ENCODE peak calls at places on chromosomes 2 and 18, in five cellular contexts. C is CD4-positive, alpha-beta memory T cell; H is heart right ventricle; N is GM23248; P is left lung. G is an unnamed sample.
A peak's percentile ranks its signal among the peaks of the same experiment; 100 is the strongest.

GRCh38 chr2:144890828-144891227 is 370.9 kb upstream of the ZEB2 start:
- DNase-seq in P (no peak), C (no peak), H (no peak), N (peak; percentile 51), G (no peak)

GRCh38 chr18:49025426-49025766 is 74.6 kb upstream of the SMAD7 start:
- DNase-seq in N (no peak), H (no peak), C (no peak), P (no peak), G (no peak)

GRCh38 chr18:55272510-55273243 is 313.4 kb upstream of the CCDC68 start:
- DNase-seq in N (peak; percentile 88), H (no peak), P (no peak), C (no peak), G (no peak)

GRCh38 chr2:121771976-121772742 is 16.7 kb downstream of the TSN start:
- DNase-seq in C (no peak), H (peak; percentile 29), P (no peak), N (no peak), G (no peak)

GRCh38 chr18:51013259-51013658 is 16.8 kb upstream of the SMAD4 start:
- DNase-seq in N (no peak), H (no peak), P (no peak), C (no peak), G (no peak)

GRCh38 chr18:74040459-74041332 is 106.9 kb downstream of the FBXO15 start:
- DNase-seq in N (peak; percentile 56), C (peak; percentile 39), P (peak; percentile 85), H (no peak), G (no peak)

GRCh38 chr2:26034597-26035067 is 748 bp downstream of the RAB10 start:
- DNase-seq in C (peak; percentile 49), N (peak; percentile 44), H (no peak), P (no peak), G (no peak)

GRCh38 chr2:54212456-54212855 is 43.6 kb downstream of the TSPYL6 start:
- DNase-seq in N (peak; percentile 95), H (no peak), C (no peak), P (no peak), G (no peak)

GRCh38 chr2:136112317-136112891 is 5.5 kb downstream of the CXCR4 start:
- DNase-seq in N (no peak), H (no peak), P (no peak), C (no peak), G (no peak)

GRCh38 chr2:240791821-240792657 is 28.0 kb downstream of the KIF1A start:
- DNase-seq in H (no peak), P (no peak), N (no peak), C (no peak), G (no peak)

GRCh38 chr2:38750011-38750792 is 959 bp downstream of the SRSF7 start:
- DNase-seq in N (peak; percentile 79), H (peak; percentile 61), C (peak; percentile 52), P (peak; percentile 89), G (peak; percentile 47)

GRCh38 chr2:46239847-46240181 is 57.4 kb upstream of the EPAS1 start:
- DNase-seq in H (no peak), N (no peak), P (no peak), C (peak; percentile 50), G (no peak)

GRCh38 chr2:238427435-238428162 is 872 bp downstream of the ASB1 start:
- DNase-seq in P (peak; percentile 74), C (no peak), N (peak; percentile 54), H (no peak), G (peak; percentile 12)

GRCh38 chr2:196589429-196589828 is 50.1 kb upstream of the CCDC150 start:
- DNase-seq in H (no peak), C (no peak), N (no peak), P (no peak), G (no peak)

GRCh38 chr2:90069290-90069894 is 1377.9 kb downstream of the RPIA start:
- DNase-seq in N (peak; percentile 66), H (no peak), C (no peak), P (peak; percentile 82), G (no peak)

GRCh38 chr2:84884396-84884795 is 3.5 kb upstream of the TRABD2A start:
- DNase-seq in C (no peak), P (no peak), N (no peak), H (no peak), G (no peak)

GRCh38 chr18:48829443-48830149 is 121.2 kb downstream of the SMAD7 start:
- DNase-seq in P (no peak), C (no peak), H (peak; percentile 23), N (no peak), G (peak; percentile 3)

GRCh38 chr2:43634604-43635306 is 2.3 kb upstream of the PLEKHH2 start:
- DNase-seq in N (peak; percentile 83), P (no peak), H (no peak), C (no peak), G (no peak)

GRCh38 chr2:15912203-15912602 is 28.1 kb upstream of the MYCN start:
- DNase-seq in H (peak; percentile 76), N (peak; percentile 46), P (no peak), C (no peak), G (peak; percentile 73)

GRCh38 chr2:215431290-215431689 is 4.6 kb downstream of the FN1 start:
- DNase-seq in C (no peak), P (no peak), N (peak; percentile 31), H (no peak), G (no peak)

GRCh38 chr2:218465987-218466633 is 47.2 kb downstream of the VIL1 start:
- DNase-seq in N (peak; percentile 47), H (no peak), C (peak; percentile 15), P (no peak), G (no peak)

GRCh38 chr2:166068981-166069380 is 58.8 kb downstream of the SCN1A start:
- DNase-seq in H (no peak), P (no peak), C (no peak), N (peak; percentile 11), G (no peak)

GRCh38 chr18:47287911-47288635 is 36.6 kb upstream of the SKOR2 start:
- DNase-seq in P (no peak), C (no peak), N (no peak), H (no peak), G (no peak)

GRCh38 chr18:61549411-61549810 is 216.2 kb downstream of the CDH20 start:
- DNase-seq in P (no peak), H (no peak), C (no peak), N (no peak), G (no peak)

GRCh38 chr18:31679133-31679731 is 5.1 kb downstream of the B4GALT6 start:
- DNase-seq in C (no peak), H (no peak), N (peak; percentile 88), P (no peak), G (no peak)

GRCh38 chr2:39781697-39782096 is 2.6 kb upstream of the THUMPD2 start:
- DNase-seq in H (no peak), C (no peak), N (no peak), P (no peak), G (no peak)

GRCh38 chr18:58381676-58382411 is 247.0 kb downstream of the ALPK2 start:
- DNase-seq in C (no peak), H (no peak), P (no peak), N (no peak), G (no peak)

GRCh38 chr2:147531299-147531698 is 313.5 kb upstream of the ACVR2A start:
- DNase-seq in C (no peak), N (no peak), P (no peak), H (no peak), G (no peak)

GRCh38 chr2:143263045-143263625 is 133.9 kb downstream of the ARHGAP15 start:
- DNase-seq in N (no peak), P (no peak), C (no peak), H (no peak), G (no peak)

GRCh38 chr2:139296672-139297209 is 516.6 kb upstream of the NXPH2 start:
- DNase-seq in N (no peak), H (no peak), C (no peak), P (no peak), G (no peak)

GRCh38 chr2:74197983-74198460 is 393 bp upstream of the MTHFD2 start:
- DNase-seq in P (no peak), C (no peak), N (no peak), H (no peak), G (no peak)

DNA sequence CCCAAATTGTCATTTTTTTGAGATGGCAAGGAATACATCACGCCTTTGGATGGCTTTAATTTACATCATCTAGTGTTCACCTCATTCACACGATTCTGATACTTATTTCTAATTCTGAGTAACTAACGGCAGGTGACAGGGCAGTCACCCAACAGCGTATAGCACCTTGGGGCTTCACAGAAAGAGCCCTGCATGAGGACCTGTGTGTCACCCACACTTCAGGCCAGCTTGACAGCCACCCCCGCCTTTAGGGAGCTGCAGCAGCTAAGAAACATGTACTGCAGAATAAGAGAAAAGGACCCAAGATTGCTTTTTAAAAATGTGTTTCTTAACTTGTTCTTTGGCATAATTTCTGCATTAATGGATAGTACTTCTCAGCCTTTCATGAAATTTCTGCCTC is 245.0 kb downstream of the LDLRAD4 start:
- DNase-seq in H (no peak), P (no peak), C (no peak), N (no peak), G (no peak)
- H3K27ac ChIP-seq in H (no peak overlapping the region), P (peak overlapping the region; percentile 88), C (peak overlapping the region; percentile 47), N (no peak overlapping the region), G (no peak overlapping the region)

GRCh38 chr2:224309216-224309615 is 92.7 kb downstream of the FAM124B start:
- DNase-seq in H (no peak), C (no peak), P (no peak), N (peak; percentile 37), G (no peak)
- H3K4me3 ChIP-seq in H (no peak overlapping the region), C (no peak overlapping the region), P (no peak overlapping the region), N (no peak overlapping the region), G (no peak overlapping the region)

GRCh38 chr2:109225170-109225775 is 96.3 kb downstream of the SH3RF3 start:
- DNase-seq in P (no peak), N (no peak), C (no peak), H (no peak), G (no peak)

GRCh38 chr2:109222422-109222821 is 93.4 kb downstream of the SH3RF3 start:
- DNase-seq in H (no peak), C (no peak), P (no peak), N (no peak), G (no peak)

GRCh38 chr2:109223490-109223889 is 94.5 kb downstream of the SH3RF3 start:
- DNase-seq in P (no peak), N (no peak), H (no peak), C (no peak), G (no peak)

GRCh38 chr2:109226128-109226527 is 97.1 kb downstream of the SH3RF3 start:
- DNase-seq in C (no peak), N (no peak), P (no peak), H (no peak), G (no peak)

GRCh38 chr2:109222825-109223471 is 93.9 kb downstream of the SH3RF3 start:
- DNase-seq in H (no peak), C (no peak), P (no peak), N (no peak), G (no peak)
- H3K4me1 ChIP-seq in H (peaks cover 4% of the 10 kb centered on the region), C (peaks cover 11% of the 10 kb centered on the region), P (peaks cover 2% of the 10 kb centered on the region), N (no peaks in the 10 kb centered on the region), G (peaks cover 12% of the 10 kb centered on the region)

DNA sequence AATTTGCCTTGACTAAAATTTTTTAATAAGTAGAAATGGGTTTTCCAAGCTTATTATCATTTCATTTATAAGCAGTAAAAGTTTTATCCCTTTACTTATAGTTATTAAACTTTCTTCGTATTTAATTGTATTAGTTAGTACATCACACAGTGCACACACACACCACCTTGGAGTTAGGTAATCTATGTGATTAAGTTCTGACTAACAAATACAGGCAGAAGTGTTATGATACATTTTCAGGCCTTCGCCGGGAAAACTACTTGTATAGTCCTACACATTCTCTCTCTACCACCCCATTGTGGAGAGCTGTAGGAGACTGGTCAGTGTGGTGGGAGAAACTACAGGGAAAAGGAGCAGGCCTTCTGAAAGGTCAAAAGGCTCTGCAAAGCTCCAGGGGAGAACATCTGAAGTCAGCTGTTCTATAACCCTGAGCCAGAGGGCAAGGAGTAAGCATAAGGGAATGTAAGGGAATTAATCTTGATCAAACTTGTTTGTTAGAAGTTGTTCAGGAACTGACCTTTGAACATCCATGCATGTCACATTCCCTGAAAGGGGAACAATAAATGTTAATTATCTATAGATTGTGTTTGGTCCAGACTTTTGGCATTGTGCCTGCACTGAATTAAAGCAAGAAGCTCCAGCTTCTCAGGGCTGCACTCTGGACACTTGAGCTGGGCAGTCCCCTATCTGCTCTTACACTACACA is 231.7 kb downstream of the FSIP2 start:
- DNase-seq in P (no peak), C (no peak), N (peak; percentile 2), H (no peak), G (no peak)
- H3K27ac ChIP-seq in P (no peak overlapping the region), C (no peak overlapping the region), N (no peak overlapping the region), H (no peak overlapping the region), G (no peak overlapping the region)